ENCODE peak calls at places on chromosomes 5 and 9, in six cellular contexts. A, G, C, O, K and X are unnamed samples.

GRCh38 chr5:140338336-140338735 is 8.1 kb downstream of the HBEGF start:
- DNase-seq in O (peak), C (no peak), K (no peak), G (no peak), A (no peak), X (no peak)

GRCh38 chr9:123742009-123742767 is 187.7 kb downstream of the DENND1A start:
- DNase-seq in C (no peak), G (no peak), K (no peak), A (no peak), O (peak), X (no peak)

GRCh38 chr9:91220491-91221135 is 141.1 kb downstream of the AUH start:
- DNase-seq in O (peak), G (no peak), K (no peak), C (no peak), A (no peak), X (no peak)

GRCh38 chr9:69173891-69174644 is at the start of gene TJP2:
- DNase-seq in G (peak), C (no peak), K (peak), O (peak), A (peak), X (peak)

GRCh38 chr9:107707419-107707837 is 217.9 kb upstream of the KLF4 start:
- DNase-seq in G (peak), C (no peak), K (peak), O (peak), A (no peak), X (no peak)

GRCh38 chr5:39520232-39520572 is 95.4 kb upstream of the DAB2 start:
- DNase-seq in C (no peak), G (peak), A (no peak), K (peak), O (peak), X (no peak)

GRCh38 chr9:101369286-101369685 is 15.5 kb downstream of the BAAT start:
- DNase-seq in O (peak), G (peak), A (no peak), K (no peak), C (no peak), X (no peak)

GRCh38 chr9:136396219-136396515 is 3.8 kb downstream of the SNAPC4 start:
- DNase-seq in C (no peak), G (no peak), A (no peak), O (no peak), K (no peak), X (no peak)

GRCh38 chr5:74149395-74149794 is 491.1 kb downstream of the ENC1 start:
- DNase-seq in K (peak), A (no peak), O (peak), G (peak), C (no peak), X (peak)

GRCh38 chr5:39328731-39329130 is 35.6 kb downstream of the C9 start:
- DNase-seq in O (no peak), A (no peak), K (no peak), G (no peak), C (no peak), X (no peak)

GRCh38 chr5:141565826-141566575 is 52.8 kb downstream of the DIAPH1 start:
- DNase-seq in C (no peak), G (no peak), O (no peak), K (no peak), A (no peak), X (no peak)

GRCh38 chr5:121121786-121122185 is 657.7 kb downstream of the PRR16 start:
- DNase-seq in K (no peak), A (no peak), C (no peak), O (no peak), G (no peak), X (no peak)

GRCh38 chr5:148684528-148684927 is 30.2 kb upstream of the HTR4 start:
- DNase-seq in A (no peak), K (peak), O (no peak), G (peak), C (no peak), X (no peak)

GRCh38 chr5:34803974-34804373 is 35.0 kb upstream of the TTC23L start:
- DNase-seq in K (no peak), G (no peak), A (no peak), C (no peak), O (no peak), X (no peak)

GRCh38 chr5:61808091-61808490 is 476.0 kb downstream of the ZSWIM6 start:
- DNase-seq in C (no peak), K (no peak), O (no peak), G (no peak), A (no peak), X (no peak)

GRCh38 chr9:125460883-125461475 is 199.4 kb downstream of the GAPVD1 start:
- DNase-seq in C (no peak), K (no peak), A (no peak), O (peak), G (no peak), X (no peak)

GRCh38 chr9:5582835-5583195 is 46.1 kb upstream of the RIC1 start:
- DNase-seq in C (peak), K (no peak), A (peak), G (peak), O (peak), X (no peak)

GRCh38 chr9:86485359-86485758 is 131.1 kb upstream of the TUT7 start:
- DNase-seq in O (no peak), G (no peak), A (peak), C (no peak), K (no peak), X (no peak)